ENCODE peak calls at places on chromosome 18, in five cellular contexts. B is upper lobe of right lung, U is nephron progenitor cell, M is epithelial cell of esophagus, C is HFF-Myc. W is an unnamed sample.

GRCh38 chr18:30500240-30500945 is 542.1 kb downstream of the DSC3 start:
- DNase-seq in B (no peak), U (no peak), M (no peak), C (no peak), W (no peak)

GRCh38 chr18:12410121-12410520 is 2.4 kb downstream of the PRELID3A start:
- DNase-seq in B (no peak), U (no peak), M (no peak), C (no peak), W (no peak)

GRCh38 chr18:12944724-12945123 is 3.1 kb upstream of the SEH1L start:
- DNase-seq in B (no peak), U (no peak), M (no peak), C (no peak), W (no peak)

GRCh38 chr18:58674863-58675472 is 3.7 kb downstream of the MALT1 start:
- DNase-seq in B (no peak), U (no peak), M (peak; percentile 22), C (no peak), W (no peak)

GRCh38 chr18:10927290-10927979 is 221.9 kb downstream of the PIEZO2 start:
- DNase-seq in B (no peak), U (no peak), M (no peak), C (no peak), W (no peak)

GRCh38 chr18:43180814-43181213 is 65.3 kb upstream of the RIT2 start:
- DNase-seq in B (no peak), U (no peak), M (no peak), C (no peak), W (no peak)

GRCh38 chr18:58605027-58606020 is 23.6 kb downstream of the ALPK2 start:
- DNase-seq in B (no peak), U (no peak), M (peak; percentile 88), C (no peak), W (no peak)

GRCh38 chr18:36402765-36403396 is 105.4 kb downstream of the FHOD3 start:
- DNase-seq in B (no peak), U (no peak), M (no peak), C (no peak), W (no peak)

GRCh38 chr18:59823611-59824195 is 76.1 kb upstream of the PMAIP1 start:
- DNase-seq in B (no peak), U (peak; percentile 83), M (peak; percentile 78), C (peak; percentile 54), W (peak; percentile 73)

GRCh38 chr18:79554945-79555645 is 124.5 kb upstream of the CTDP1 start:
- DNase-seq in B (peak; percentile 53), U (no peak), M (no peak), C (no peak), W (no peak)

GRCh38 chr18:74489631-74490030 is 6.5 kb upstream of the CNDP2 start:
- DNase-seq in B (no peak), U (no peak), M (no peak), C (peak; percentile 37), W (no peak)

GRCh38 chr18:53944721-53945120 is 279.7 kb downstream of the MBD2 start:
- DNase-seq in B (no peak), U (peak; percentile 4), M (peak; percentile 9), C (no peak), W (no peak)

GRCh38 chr18:44423826-44424225 is 256.9 kb upstream of the SETBP1 start:
- DNase-seq in B (no peak), U (no peak), M (no peak), C (no peak), W (no peak)

GRCh38 chr18:46334200-46334553 is 230.0 kb downstream of the HAUS1 start:
- DNase-seq in B (peak; percentile 53), U (no peak), M (peak; percentile 17), C (no peak), W (no peak)

GRCh38 chr18:44754567-44754966 is 73.9 kb downstream of the SETBP1 start:
- DNase-seq in B (no peak), U (no peak), M (no peak), C (no peak), W (no peak)

GRCh38 chr18:73283788-73284187 is 416.0 kb upstream of the NETO1 start:
- DNase-seq in B (no peak), U (peak; percentile 51), M (no peak), C (peak; percentile 46), W (no peak)

GRCh38 chr18:26867471-26867870 is 2.0 kb upstream of the AQP4 start:
- DNase-seq in B (no peak), U (no peak), M (no peak), C (no peak), W (no peak)

GRCh38 chr18:34114996-34115395 is 109.7 kb downstream of the NOL4 start:
- DNase-seq in B (no peak), U (no peak), M (no peak), C (no peak), W (no peak)

GRCh38 chr18:58965930-58966662 is 101.4 kb downstream of the ZNF532 start:
- DNase-seq in B (no peak), U (no peak), M (no peak), C (no peak), W (no peak)

GRCh38 chr18:72868666-72869661 is 1.2 kb upstream of the NETO1 start:
- DNase-seq in B (no peak), U (peak; percentile 52), M (no peak), C (no peak), W (peak; percentile 14)

GRCh38 chr18:28161608-28162599 is 15.0 kb downstream of the CDH2 start:
- DNase-seq in B (no peak), U (no peak), M (peak; percentile 80), C (no peak), W (no peak)

GRCh38 chr18:60935046-60935445 is 398.2 kb upstream of the CDH20 start:
- DNase-seq in B (no peak), U (no peak), M (no peak), C (no peak), W (no peak)

GRCh38 chr18:58364867-58365533 is 263.9 kb downstream of the ALPK2 start:
- DNase-seq in B (no peak), U (no peak), M (no peak), C (no peak), W (no peak)

GRCh38 chr18:44770641-44771040 is 90.0 kb downstream of the SETBP1 start:
- DNase-seq in B (no peak), U (no peak), M (no peak), C (no peak), W (no peak)

GRCh38 chr18:11119962-11120361 is 29.4 kb downstream of the PIEZO2 start:
- DNase-seq in B (no peak), U (no peak), M (no peak), C (no peak), W (no peak)

GRCh38 chr18:43524260-43524659 is 247.0 kb upstream of the SYT4 start:
- DNase-seq in B (no peak), U (no peak), M (no peak), C (no peak), W (no peak)

GRCh38 chr18:25921677-25922421 is 168.6 kb downstream of the SS18 start:
- DNase-seq in B (no peak), U (no peak), M (peak; percentile 38), C (no peak), W (peak; percentile 3)

GRCh38 chr18:3655637-3656050 is 205.7 kb downstream of the TGIF1 start:
- DNase-seq in B (no peak), U (no peak), M (no peak), C (no peak), W (no peak)
- TF ChIP-seq CTCF in B (no peak), U (no peak), M (no peak), C (no peak), W (no peak)

GRCh38 chr18:3970929-3971328 is 484.2 kb downstream of the DLGAP1 start:
- DNase-seq in B (no peak), U (no peak), M (no peak), C (no peak), W (no peak)
- TF ChIP-seq CTCF in B (no peak), U (no peak), M (no peak), C (peak; percentile 21), W (no peak)

DNA sequence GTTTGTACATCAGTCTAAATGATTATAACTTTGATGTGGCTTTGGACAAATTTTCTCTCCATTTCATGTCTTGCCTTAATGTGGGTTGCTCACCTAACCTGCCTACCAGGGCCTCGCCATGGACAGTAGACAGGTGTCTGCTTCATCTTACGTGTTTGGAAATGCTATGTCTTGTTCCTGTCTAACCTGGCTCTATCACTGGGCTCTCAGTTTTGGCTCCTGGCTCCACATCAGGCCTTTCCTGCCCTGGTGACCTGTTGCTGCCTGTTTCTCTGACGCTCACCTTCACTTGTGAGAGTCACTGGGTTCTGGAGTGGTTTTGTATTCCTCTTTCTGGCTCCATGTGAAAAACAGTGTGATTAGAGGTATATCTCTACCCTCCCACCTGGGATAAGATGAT is 65.9 kb downstream of the PHLPP1 start:
- DNase-seq in B (no peak), U (no peak), M (peak; percentile 65), C (no peak), W (no peak)
- TF ChIP-seq CTCF in B (no peak), U (no peak), M (no peak), C (no peak), W (no peak)

DNA sequence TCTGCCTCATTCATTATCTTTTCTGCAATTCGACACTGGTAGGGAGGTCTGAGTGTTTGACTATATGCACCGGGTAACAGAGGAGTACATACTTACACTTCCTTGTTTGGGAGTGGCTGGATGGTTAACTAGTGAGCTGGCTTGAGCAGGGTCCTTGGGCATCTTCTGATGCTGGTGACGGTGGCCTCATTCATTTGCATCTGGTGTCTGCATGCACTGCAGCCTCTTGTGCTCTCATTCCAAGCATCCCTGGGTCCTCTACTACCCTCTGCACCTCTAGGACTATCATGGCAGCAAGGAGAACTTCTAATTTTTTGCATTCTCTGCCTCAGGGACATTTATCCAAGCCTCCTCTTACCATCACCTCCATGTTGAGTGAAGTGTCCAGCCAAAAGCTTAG is 100.1 kb upstream of the TCF4 start:
- DNase-seq in B (no peak), U (no peak), M (peak; percentile 21), C (no peak), W (no peak)
- TF ChIP-seq CTCF in B (no peak), U (no peak), M (no peak), C (no peak), W (no peak)

DNA sequence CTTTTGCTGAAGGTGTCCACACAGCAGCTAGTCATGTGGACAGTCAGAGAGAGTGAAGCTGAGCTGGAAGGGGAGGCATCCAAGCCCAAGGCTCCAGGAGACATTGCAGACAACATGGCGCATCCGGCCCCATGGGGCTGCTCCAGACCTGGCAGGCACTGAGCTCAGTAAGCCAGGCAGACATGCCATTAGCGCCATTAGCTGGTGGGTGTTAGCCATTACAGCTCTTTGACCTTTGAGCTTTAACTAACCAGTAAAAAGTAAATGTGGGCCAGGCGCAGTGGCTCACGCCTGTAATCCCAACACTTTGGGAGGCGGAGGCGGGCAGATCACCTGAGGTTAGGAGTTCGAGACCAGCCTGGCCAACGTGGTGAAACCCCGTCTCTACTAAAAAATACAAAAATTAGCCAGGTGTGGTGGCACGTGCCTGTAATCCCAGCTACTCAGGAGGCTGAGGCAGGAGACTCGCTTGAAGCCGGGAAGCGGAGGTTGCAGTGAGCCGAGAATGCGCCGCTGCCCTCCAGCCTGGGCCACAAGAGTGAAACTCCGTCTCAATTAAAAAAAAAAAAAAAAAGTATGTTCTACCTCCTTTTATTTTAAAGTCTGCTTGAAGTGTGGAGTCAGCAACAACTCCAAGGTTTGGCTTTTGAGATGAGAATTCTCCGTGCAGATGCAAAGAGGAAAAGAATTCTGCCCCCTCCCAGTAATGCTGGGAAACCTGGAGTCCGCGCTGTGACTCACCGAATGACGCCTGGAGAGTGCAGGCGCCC is 69.4 kb downstream of the TWSG1 start:
- DNase-seq in B (no peak), U (no peak), M (no peak), C (no peak), W (no peak)
- TF ChIP-seq CTCF in B (no peak), U (no peak), M (no peak), C (no peak), W (no peak)